ENCODE peak calls at places on chromosomes 3 and 15, in eight cellular contexts. L, H, F, B, O, T, V and Z are unnamed samples.
A peak's percentile ranks its signal among the peaks of the same experiment; 100 is the strongest.

GRCh38 chr3:159280326-159280725 is 478.5 kb downstream of the MFSD1 start:
- DNase-seq in L (no peak), H (no peak), F (no peak), B (no peak), O (no peak), T (no peak), V (no peak), Z (no peak)

GRCh38 chr3:127064391-127065137 is 81.6 kb downstream of the PLXNA1 start:
- DNase-seq in L (no peak), H (peak; percentile 44), F (peak; percentile 27), B (no peak), O (no peak), T (no peak), V (no peak), Z (no peak)

GRCh38 chr15:52068004-52068403 is 44.6 kb downstream of the BCL2L10 start:
- DNase-seq in L (no peak), H (no peak), F (no peak), B (no peak), O (no peak), T (no peak), V (no peak), Z (no peak)

GRCh38 chr15:26974120-26974780 is 3.3 kb downstream of the GABRG3 start:
- DNase-seq in L (no peak), H (peak; percentile 25), F (peak; percentile 21), B (no peak), O (no peak), T (no peak), V (no peak), Z (no peak)

GRCh38 chr15:48592929-48593328 is 52.6 kb downstream of the FBN1 start:
- DNase-seq in L (no peak), H (no peak), F (no peak), B (no peak), O (no peak), T (no peak), V (no peak), Z (no peak)

GRCh38 chr3:17740703-17741102 is 1.7 kb downstream of the TBC1D5 start:
- DNase-seq in L (no peak), H (peak; percentile 42), F (peak; percentile 50), B (no peak), O (no peak), T (no peak), V (no peak), Z (no peak)

GRCh38 chr3:32960404-32961160 is 9.1 kb downstream of the CCR4 start:
- DNase-seq in L (no peak), H (no peak), F (no peak), B (no peak), O (no peak), T (no peak), V (no peak), Z (no peak)

GRCh38 chr3:174937488-174937887 is 78.4 kb downstream of the NAALADL2 start:
- DNase-seq in L (no peak), H (no peak), F (peak; percentile 32), B (no peak), O (no peak), T (no peak), V (no peak), Z (no peak)

GRCh38 chr15:71447328-71448250 is 332.3 kb downstream of the THSD4 start:
- DNase-seq in L (no peak), H (no peak), F (peak; percentile 18), B (no peak), O (no peak), T (no peak), V (no peak), Z (no peak)

GRCh38 chr15:26438718-26439117 is 334.1 kb downstream of the GABRB3 start:
- DNase-seq in L (no peak), H (no peak), F (no peak), B (no peak), O (no peak), T (no peak), V (no peak), Z (no peak)

GRCh38 chr15:75198560-75199346 is 2.9 kb upstream of the C15orf39 start:
- DNase-seq in L (no peak), H (peak; percentile 80), F (peak; percentile 42), B (no peak), O (peak; percentile 91), T (no peak), V (peak; percentile 19), Z (no peak)

GRCh38 chr3:15728766-15729165 is 69.0 kb downstream of the ANKRD28 start:
- DNase-seq in L (no peak), H (no peak), F (no peak), B (no peak), O (no peak), T (no peak), V (peak; percentile 24), Z (no peak)

GRCh38 chr15:46309914-46310313 is 675.1 kb downstream of the SQOR start:
- DNase-seq in L (no peak), H (no peak), F (no peak), B (no peak), O (no peak), T (no peak), V (no peak), Z (no peak)

GRCh38 chr3:197308591-197308990 is 10.2 kb upstream of the DLG1 start:
- DNase-seq in L (no peak), H (no peak), F (peak; percentile 63), B (no peak), O (no peak), T (no peak), V (no peak), Z (no peak)

GRCh38 chr15:82044373-82045178 is 1.2 kb downstream of the MEX3B start:
- DNase-seq in L (no peak), H (no peak), F (peak; percentile 74), B (peak; percentile 53), O (peak; percentile 80), T (peak; percentile 6), V (peak; percentile 33), Z (peak; percentile 46)

GRCh38 chr3:123015596-123015995 is 12.0 kb downstream of the SEMA5B start:
- DNase-seq in L (no peak), H (no peak), F (no peak), B (no peak), O (no peak), T (no peak), V (no peak), Z (no peak)

GRCh38 chr3:135930243-135930642 is 35.3 kb upstream of the PPP2R3A start:
- DNase-seq in L (no peak), H (no peak), F (no peak), B (no peak), O (no peak), T (no peak), V (no peak), Z (no peak)

GRCh38 chr3:73622135-73622534 is 2.6 kb downstream of the PDZRN3 start:
- DNase-seq in L (no peak), H (no peak), F (no peak), B (peak; percentile 52), O (no peak), T (no peak), V (peak; percentile 37), Z (peak; percentile 75)

GRCh38 chr3:174191380-174191779 is 667.8 kb upstream of the NAALADL2 start:
- DNase-seq in L (no peak), H (no peak), F (no peak), B (no peak), O (no peak), T (no peak), V (no peak), Z (no peak)

GRCh38 chr3:140470962-140471361 is 206.9 kb upstream of the TRIM42 start:
- DNase-seq in L (no peak), H (no peak), F (no peak), B (no peak), O (no peak), T (no peak), V (no peak), Z (no peak)

GRCh38 chr3:138694287-138695007 is 85.9 kb downstream of the FAIM start:
- DNase-seq in L (no peak), H (peak; percentile 38), F (peak; percentile 66), B (no peak), O (no peak), T (no peak), V (no peak), Z (no peak)

GRCh38 chr15:87733005-87733404 is 523.5 kb downstream of the NTRK3 start:
- DNase-seq in L (no peak), H (no peak), F (peak; percentile 21), B (no peak), O (no peak), T (no peak), V (no peak), Z (no peak)

GRCh38 chr3:62261800-62262199 is 111.5 kb downstream of the FEZF2 start:
- DNase-seq in L (no peak), H (no peak), F (no peak), B (no peak), O (no peak), T (no peak), V (no peak), Z (no peak)

GRCh38 chr15:61169904-61170695 is 59.0 kb downstream of the RORA start:
- DNase-seq in L (no peak), H (peak; percentile 33), F (no peak), B (no peak), O (no peak), T (no peak), V (no peak), Z (no peak)